ENCODE peak calls at places on chromosomes 5 and 9, in five cellular contexts. N is glomerular endothelial cell; L is activated CD4-positive, CD25-positive, alpha-beta regulatory T cell; G is Right ventricle myocardium inferior; W is NCI-H774. E is an unnamed sample.

GRCh38 chr9:84170521-84171141 is 169.9 kb downstream of the SLC28A3 start:
- DNase-seq in W (no peak), G (peak; percentile 91), L (no peak), N (no peak), E (peak; percentile 98)

GRCh38 chr5:140967226-140967893 is 1.1 kb downstream of the PCDHAC2 start:
- DNase-seq in W (no peak), N (no peak), L (no peak), G (no peak), E (no peak)

GRCh38 chr9:114968710-114969109 is 38.3 kb upstream of the TNFSF8 start:
- DNase-seq in L (no peak), W (no peak), N (no peak), G (no peak), E (no peak)

GRCh38 chr9:114829686-114830085 is 23.8 kb upstream of the TNFSF15 start:
- DNase-seq in G (no peak), L (no peak), N (no peak), W (no peak), E (no peak)

GRCh38 chr5:170248172-170248571 is 15.4 kb downstream of the C5orf58 start:
- DNase-seq in N (no peak), G (no peak), W (no peak), L (no peak), E (no peak)

GRCh38 chr5:26553079-26553478 is 485.3 kb downstream of the CDH9 start:
- DNase-seq in N (no peak), G (no peak), L (no peak), W (peak; percentile 84), E (peak; percentile 76)

GRCh38 chr5:90022002-90022710 is 387.4 kb downstream of the CETN3 start:
- DNase-seq in G (no peak), N (no peak), W (peak; percentile 12), L (no peak), E (no peak)

GRCh38 chr5:159912033-159912800 is 4.1 kb upstream of the ADRA1B start:
- DNase-seq in L (no peak), W (no peak), N (peak; percentile 75), G (no peak), E (peak; percentile 66)

GRCh38 chr9:35226685-35227084 is 64.9 kb downstream of the UNC13B start:
- DNase-seq in G (no peak), L (no peak), W (peak; percentile 70), N (no peak), E (no peak)

GRCh38 chr5:59178071-59178470 is 595.2 kb downstream of the RAB3C start:
- DNase-seq in N (no peak), L (no peak), G (no peak), W (no peak), E (no peak)

GRCh38 chr5:111869681-111870080 is 112.7 kb upstream of the NREP start:
- DNase-seq in N (no peak), W (no peak), L (no peak), G (no peak), E (peak; percentile 34)

GRCh38 chr5:88736494-88736893 is 146.5 kb downstream of the MEF2C start:
- DNase-seq in N (no peak), W (no peak), L (no peak), G (no peak), E (no peak)

GRCh38 chr5:72286798-72287197 is 33.2 kb downstream of the MRPS27 start:
- DNase-seq in W (no peak), N (no peak), L (no peak), G (no peak), E (no peak)

GRCh38 chr5:2207416-2207950 is 324.8 kb upstream of the IRX4 start:
- DNase-seq in N (no peak), L (no peak), W (no peak), G (no peak), E (no peak)

GRCh38 chr5:147863409-147864194 is 14.9 kb upstream of the SCGB3A2 start:
- DNase-seq in L (no peak), G (no peak), W (no peak), N (no peak), E (no peak)

GRCh38 chr5:150116667-150117395 is 30.5 kb upstream of the CSF1R start:
- DNase-seq in G (no peak), W (no peak), N (no peak), L (no peak), E (peak; percentile 16)

GRCh38 chr5:11075010-11075860 is 314.2 kb upstream of the DAP start:
- DNase-seq in G (no peak), W (no peak), N (no peak), L (no peak), E (no peak)

GRCh38 chr9:2180171-2180570 is 165.0 kb downstream of the SMARCA2 start:
- DNase-seq in W (no peak), N (no peak), G (no peak), L (no peak), E (no peak)

GRCh38 chr5:18114161-18114802 is 480.0 kb downstream of the TAF11L14 start:
- DNase-seq in W (peak; percentile 58), N (no peak), L (no peak), G (no peak), E (no peak)

GRCh38 chr5:136058031-136058971 is 29.5 kb downstream of the TGFBI start:
- DNase-seq in G (no peak), L (no peak), N (no peak), W (no peak), E (peak; percentile 98)

GRCh38 chr9:16828335-16829281 is 41.9 kb downstream of the BNC2 start:
- DNase-seq in W (no peak), G (no peak), N (no peak), L (no peak), E (peak; percentile 73)

GRCh38 chr5:151697452-151697851 is 10.7 kb upstream of the SPARC start:
- DNase-seq in G (no peak), L (no peak), N (no peak), W (no peak), E (no peak)

GRCh38 chr9:69028754-69029153 is 6.8 kb upstream of the FXN start:
- DNase-seq in G (no peak), W (no peak), N (no peak), L (no peak), E (no peak)

GRCh38 chr9:36450110-36450732 is 50.2 kb upstream of the RNF38 start:
- DNase-seq in G (no peak), N (peak; percentile 29), L (no peak), W (peak; percentile 8), E (peak; percentile 46)

GRCh38 chr9:99253772-99254431 is 31.8 kb downstream of the SEC61B start:
- DNase-seq in L (peak; percentile 55), N (no peak), W (no peak), G (no peak), E (no peak)

E was measured in HCEC 1CT.